ENCODE peak calls at places on chromosomes 2 and 18, in seven cellular contexts. J is M059J, M is left cardiac atrium, F is dorsolateral prefrontal cortex, E is GM12864, C is AG08395, B is NCI-H345. X is an unnamed sample.
A peak's percentile ranks its signal among the peaks of the same experiment; 100 is the strongest.

GRCh38 chr18:837922-838321 is 25.9 kb upstream of the YES1 start:
- DNase-seq in J (no peak), M (no peak), F (no peak), E (no peak), C (no peak), B (no peak), X (no peak)

GRCh38 chr2:207635468-207636200 is 10.4 kb upstream of the METTL21A start:
- DNase-seq in J (no peak), M (no peak), F (no peak), E (no peak), C (no peak), B (no peak), X (no peak)

GRCh38 chr2:161136696-161137324 is 23.4 kb upstream of the TANK start:
- DNase-seq in J (peak; percentile 12), M (no peak), F (no peak), E (peak; percentile 83), C (peak; percentile 10), B (no peak), X (no peak)

GRCh38 chr2:172574965-172575364 is 19.1 kb downstream of the PDK1 start:
- DNase-seq in J (no peak), M (no peak), F (no peak), E (no peak), C (no peak), B (no peak), X (no peak)

GRCh38 chr2:7625392-7626138 is 708.4 kb downstream of the RNF144A start:
- DNase-seq in J (no peak), M (no peak), F (no peak), E (no peak), C (no peak), B (peak; percentile 72), X (no peak)

GRCh38 chr18:75438891-75439290 is 11.4 kb upstream of the SMIM21 start:
- DNase-seq in J (no peak), M (no peak), F (no peak), E (no peak), C (peak; percentile 59), B (no peak), X (no peak)

GRCh38 chr2:118834440-118834810 is 13.0 kb downstream of the EN1 start:
- DNase-seq in J (no peak), M (no peak), F (no peak), E (no peak), C (no peak), B (no peak), X (no peak)

GRCh38 chr2:174659069-174659900 is 61.7 kb upstream of the WIPF1 start:
- DNase-seq in J (no peak), M (no peak), F (no peak), E (no peak), C (no peak), B (no peak), X (no peak)

GRCh38 chr2:20499387-20499786 is 52.5 kb downstream of the RHOB start:
- DNase-seq in J (no peak), M (no peak), F (peak; percentile 25), E (no peak), C (no peak), B (no peak), X (no peak)

GRCh38 chr18:10057401-10057800 is 143.6 kb downstream of the VAPA start:
- DNase-seq in J (no peak), M (no peak), F (no peak), E (no peak), C (no peak), B (no peak), X (no peak)

GRCh38 chr2:235002198-235003095 is 50.6 kb downstream of the SH3BP4 start:
- DNase-seq in J (peak; percentile 63), M (no peak), F (no peak), E (no peak), C (no peak), B (no peak), X (no peak)

GRCh38 chr18:23257686-23258565 is 122.6 kb downstream of the CABLES1 start:
- DNase-seq in J (peak; percentile 78), M (peak; percentile 43), F (peak; percentile 48), E (no peak), C (peak; percentile 56), B (no peak), X (no peak)

GRCh38 chr18:80157708-80158343 is 48.8 kb downstream of the ADNP2 start:
- DNase-seq in J (peak; percentile 46), M (peak; percentile 75), F (peak; percentile 88), E (peak; percentile 44), C (peak; percentile 76), B (peak; percentile 72), X (peak; percentile 80)

GRCh38 chr2:196783431-196784094 is 15.9 kb downstream of the GTF3C3 start:
- DNase-seq in J (peak; percentile 67), M (no peak), F (no peak), E (peak; percentile 16), C (peak; percentile 80), B (no peak), X (no peak)

GRCh38 chr18:50373531-50373930 is 1.3 kb upstream of the SKA1 start:
- DNase-seq in J (no peak), M (no peak), F (no peak), E (no peak), C (no peak), B (no peak), X (no peak)

GRCh38 chr2:43762286-43762685 is 11.6 kb upstream of the DYNC2LI1 start:
- DNase-seq in J (no peak), M (no peak), F (no peak), E (no peak), C (no peak), B (no peak), X (no peak)

GRCh38 chr2:171410624-171411023 is 23.2 kb downstream of the METTL8 start:
- DNase-seq in J (no peak), M (no peak), F (no peak), E (no peak), C (no peak), B (no peak), X (no peak)

GRCh38 chr2:210195066-210195852 is 24.1 kb upstream of the KANSL1L start:
- DNase-seq in J (peak; percentile 34), M (no peak), F (no peak), E (no peak), C (peak; percentile 47), B (peak; percentile 59), X (peak; percentile 6)

GRCh38 chr2:19786408-19787058 is 115.2 kb downstream of the TTC32 start:
- DNase-seq in J (peak; percentile 73), M (no peak), F (no peak), E (no peak), C (peak; percentile 73), B (no peak), X (no peak)

GRCh38 chr2:239275871-239276812 is 124.7 kb downstream of the HDAC4 start:
- DNase-seq in J (peak; percentile 90), M (peak; percentile 84), F (peak; percentile 67), E (no peak), C (peak; percentile 86), B (no peak), X (no peak)

GRCh38 chr2:96897491-96898134 is 27.7 kb upstream of the SEMA4C start:
- DNase-seq in J (no peak), M (no peak), F (no peak), E (no peak), C (no peak), B (no peak), X (no peak)

GRCh38 chr2:232890896-232891601 is 21.0 kb downstream of the SNORC start:
- DNase-seq in J (peak; percentile 73), M (no peak), F (no peak), E (no peak), C (no peak), B (no peak), X (no peak)

GRCh38 chr2:148259674-148260073 is 238.8 kb downstream of the MBD5 start:
- DNase-seq in J (peak; percentile 37), M (no peak), F (no peak), E (no peak), C (no peak), B (no peak), X (no peak)

X was measured in NCI-H1092.